ENCODE peak calls at places on chromosome 1, in six cellular contexts. R is NCI-H2081; G is iPS-NIHi11; F is naive thymus-derived CD4-positive, alpha-beta T cell; N is SK-N-DZ; D is GM20000. X is an unnamed sample.
A peak's percentile ranks its signal among the peaks of the same experiment; 100 is the strongest.

GRCh38 chr1:156286061-156286460 is 1.9 kb downstream of the TMEM79 start:
- DNase-seq in R (no peak), G (no peak), F (no peak), N (no peak), D (no peak), X (no peak)

GRCh38 chr1:119646521-119647227 is 1.4 kb downstream of the ZNF697 start:
- DNase-seq in R (no peak), G (no peak), F (no peak), N (peak; percentile 7), D (no peak), X (no peak)

GRCh38 chr1:34917017-34917416 is 12.4 kb downstream of the DLGAP3 start:
- DNase-seq in R (no peak), G (no peak), F (no peak), N (no peak), D (no peak), X (no peak)

GRCh38 chr1:7401814-7402547 is 369.1 kb upstream of the VAMP3 start:
- DNase-seq in R (no peak), G (no peak), F (no peak), N (no peak), D (no peak), X (peak; percentile 19)

GRCh38 chr1:236451796-236452373 is 57.8 kb downstream of the EDARADD start:
- DNase-seq in R (no peak), G (peak; percentile 74), F (peak; percentile 34), N (no peak), D (peak; percentile 51), X (no peak)

GRCh38 chr1:218336353-218336752 is 8.8 kb upstream of the TGFB2 start:
- DNase-seq in R (peak; percentile 82), G (no peak), F (no peak), N (no peak), D (no peak), X (no peak)

GRCh38 chr1:151158751-151159251 is 2.4 kb downstream of the TNFAIP8L2 start:
- DNase-seq in R (no peak), G (no peak), F (no peak), N (no peak), D (no peak), X (no peak)

GRCh38 chr1:224828691-224829090 is 100.8 kb upstream of the DNAH14 start:
- DNase-seq in R (no peak), G (no peak), F (no peak), N (no peak), D (no peak), X (no peak)

GRCh38 chr1:209162651-209163050 is 420.9 kb upstream of the CAMK1G start:
- DNase-seq in R (no peak), G (no peak), F (no peak), N (no peak), D (no peak), X (no peak)

GRCh38 chr1:206944703-206945102 is 1.6 kb downstream of the PIGR start:
- DNase-seq in R (no peak), G (no peak), F (no peak), N (no peak), D (no peak), X (no peak)

GRCh38 chr1:11862890-11863289 is 4.1 kb upstream of the NPPB start:
- DNase-seq in R (no peak), G (no peak), F (no peak), N (no peak), D (no peak), X (no peak)

GRCh38 chr1:34190692-34191091 is 14.0 kb downstream of the C1orf94 start:
- DNase-seq in R (no peak), G (no peak), F (no peak), N (no peak), D (no peak), X (no peak)

GRCh38 chr1:66641851-66642473 is 108.0 kb downstream of the SGIP1 start:
- DNase-seq in R (no peak), G (no peak), F (no peak), N (no peak), D (no peak), X (no peak)

GRCh38 chr1:14345925-14346550 is 252.4 kb upstream of the KAZN start:
- DNase-seq in R (no peak), G (no peak), F (no peak), N (no peak), D (no peak), X (no peak)

GRCh38 chr1:31760901-31761470 is 3.2 kb downstream of the ADGRB2 start:
- DNase-seq in R (peak; percentile 62), G (peak; percentile 85), F (peak; percentile 61), N (no peak), D (peak; percentile 85), X (peak; percentile 43)

X was measured in SHP77 treated with DMSO at 0.1 percent for 48 hours.